ENCODE peak calls at places on chromosomes 7 and 10, in seven cellular contexts. Q, Z, C, O, D, N and I are unnamed samples.

GRCh38 chr10:109895095-109895818 is 28.1 kb downstream of the XPNPEP1 start:
- DNase-seq in Q (no peak), Z (no peak), C (no peak), O (no peak), D (no peak), N (no peak), I (no peak)

GRCh38 chr10:124448696-124449169 is 1.1 kb downstream of the NKX1-2 start:
- DNase-seq in Q (no peak), Z (no peak), C (peak; percentile 55), O (no peak), D (no peak), N (no peak), I (no peak)

GRCh38 chr10:25059990-25060389 is 43.6 kb downstream of the THNSL1 start:
- DNase-seq in Q (peak; percentile 63), Z (peak; percentile 96), C (no peak), O (peak; percentile 84), D (peak; percentile 87), N (no peak), I (no peak)

GRCh38 chr10:129568562-129569344 is 101.7 kb downstream of the MGMT start:
- DNase-seq in Q (no peak), Z (no peak), C (no peak), O (no peak), D (peak; percentile 38), N (no peak), I (peak; percentile 50)

GRCh38 chr7:97871659-97872024 is 566 bp downstream of the ASNS start:
- DNase-seq in Q (no peak), Z (peak; percentile 14), C (peak; percentile 44), O (no peak), D (no peak), N (no peak), I (peak; percentile 51)

GRCh38 chr7:36473454-36474282 is 84.0 kb downstream of the ANLN start:
- DNase-seq in Q (no peak), Z (peak; percentile 79), C (peak; percentile 79), O (peak; percentile 38), D (peak; percentile 44), N (no peak), I (peak; percentile 65)

GRCh38 chr7:151665363-151665762 is 145.7 kb upstream of the RHEB start:
- DNase-seq in Q (peak; percentile 69), Z (no peak), C (no peak), O (no peak), D (peak; percentile 50), N (no peak), I (no peak)

GRCh38 chr7:147913239-147913638 is 677.3 kb upstream of the C7orf33 start:
- DNase-seq in Q (no peak), Z (no peak), C (no peak), O (no peak), D (no peak), N (no peak), I (no peak)

GRCh38 chr10:46525177-46525823 is 31.2 kb downstream of the GPRIN2 start:
- DNase-seq in Q (peak; percentile 60), Z (peak; percentile 72), C (peak; percentile 5), O (peak; percentile 96), D (no peak), N (no peak), I (peak; percentile 44)

GRCh38 chr7:27064681-27065080 is 31.1 kb downstream of the HOXA1 start:
- DNase-seq in Q (no peak), Z (no peak), C (no peak), O (no peak), D (no peak), N (no peak), I (no peak)

GRCh38 chr10:43420369-43421200 is 11.6 kb upstream of the HNRNPF start:
- DNase-seq in Q (no peak), Z (peak; percentile 66), C (peak; percentile 65), O (peak; percentile 82), D (peak; percentile 94), N (peak; percentile 87), I (peak; percentile 90)

GRCh38 chr7:130970696-130971095 is 236.7 kb upstream of the KLF14 start:
- DNase-seq in Q (no peak), Z (no peak), C (no peak), O (no peak), D (no peak), N (no peak), I (peak; percentile 52)

GRCh38 chr7:131600578-131600977 is 44.1 kb upstream of the PODXL start:
- DNase-seq in Q (no peak), Z (no peak), C (no peak), O (peak; percentile 51), D (no peak), N (no peak), I (no peak)

GRCh38 chr7:111090834-111091233 is at the start of gene LRRN3:
- DNase-seq in Q (no peak), Z (no peak), C (no peak), O (no peak), D (peak; percentile 13), N (peak; percentile 50), I (peak; percentile 78)

GRCh38 chr7:55242613-55243012 is 122.5 kb upstream of the LANCL2 start:
- DNase-seq in Q (no peak), Z (peak; percentile 47), C (no peak), O (no peak), D (no peak), N (no peak), I (no peak)

GRCh38 chr7:27636326-27637006 is 26.2 kb downstream of the HIBADH start:
- DNase-seq in Q (peak; percentile 4), Z (no peak), C (no peak), O (no peak), D (peak; percentile 19), N (no peak), I (no peak)

GRCh38 chr10:22230331-22230833 is 12.6 kb upstream of the EBLN1 start:
- DNase-seq in Q (no peak), Z (peak; percentile 61), C (no peak), O (peak; percentile 73), D (peak; percentile 21), N (no peak), I (peak; percentile 62)

GRCh38 chr10:131708225-131708624 is 192.6 kb upstream of the PPP2R2D start:
- DNase-seq in Q (no peak), Z (no peak), C (no peak), O (no peak), D (no peak), N (no peak), I (no peak)

GRCh38 chr7:86848226-86848625 is 204.5 kb downstream of the GRM3 start:
- DNase-seq in Q (no peak), Z (no peak), C (no peak), O (no peak), D (peak; percentile 17), N (no peak), I (no peak)

DNA sequence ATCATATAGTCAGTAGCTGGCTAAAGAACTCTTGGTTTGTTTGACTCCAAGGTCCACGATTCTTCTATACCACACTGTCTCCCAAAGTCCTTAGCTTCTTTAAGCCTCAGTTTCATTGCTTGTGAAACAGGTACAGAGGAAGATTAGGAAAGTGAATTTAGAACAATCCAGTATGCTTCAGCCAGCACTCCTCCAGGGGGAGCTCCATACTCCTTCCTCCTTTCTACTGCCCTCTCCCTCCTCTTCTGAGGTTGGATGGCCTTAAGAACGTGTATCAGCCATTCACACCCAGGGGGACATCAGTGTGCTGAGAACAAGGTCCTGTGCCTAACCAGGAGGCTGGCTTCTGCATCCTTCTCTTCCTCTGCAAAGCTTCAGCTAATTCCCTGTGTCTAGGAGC is 54.8 kb upstream of the CALD1 start:
- DNase-seq in Q (no peak), Z (peak; percentile 70), C (peak; percentile 41), O (peak; percentile 55), D (no peak), N (no peak), I (peak; percentile 8)
- TF ChIP-seq CTCF in Q (peak; percentile 72), Z (peak; percentile 77), C (no peak), O (peak; percentile 59), D (peak; percentile 41), N (no peak), I (no peak)

GRCh38 chr10:101014230-101014884 is 14.7 kb downstream of the LZTS2 start:
- DNase-seq in Q (no peak), Z (peak; percentile 72), C (peak; percentile 91), O (peak; percentile 71), D (peak; percentile 83), N (peak; percentile 64), I (peak; percentile 88)

GRCh38 chr10:101013365-101013825 is 13.8 kb downstream of the LZTS2 start:
- DNase-seq in Q (no peak), Z (peak; percentile 67), C (no peak), O (no peak), D (no peak), N (no peak), I (no peak)

GRCh38 chr10:101010329-101010728 is 10.7 kb downstream of the LZTS2 start:
- DNase-seq in Q (no peak), Z (no peak), C (no peak), O (no peak), D (no peak), N (no peak), I (no peak)

GRCh38 chr10:101012525-101013364 is 13.1 kb downstream of the LZTS2 start:
- DNase-seq in Q (no peak), Z (peak; percentile 88), C (peak; percentile 84), O (peak; percentile 94), D (peak; percentile 92), N (peak; percentile 60), I (peak; percentile 92)

GRCh38 chr10:101011517-101012423 is 12.2 kb downstream of the LZTS2 start:
- DNase-seq in Q (no peak), Z (no peak), C (peak; percentile 49), O (peak; percentile 62), D (peak; percentile 57), N (no peak), I (no peak)
- TF ChIP-seq CTCF in Q (peak; percentile 43), Z (peak; percentile 34), C (peak; percentile 9), O (peak; percentile 27), D (peak; percentile 32), N (no peak), I (no peak)

GRCh38 chr10:12975266-12975665 is 26.2 kb downstream of the CCDC3 start:
- DNase-seq in Q (no peak), Z (peak; percentile 62), C (no peak), O (peak; percentile 32), D (peak; percentile 43), N (no peak), I (no peak)
- TF ChIP-seq CTCF in Q (no peak), Z (peak; percentile 61), C (no peak), O (peak; percentile 43), D (peak; percentile 37), N (no peak), I (no peak)

GRCh38 chr7:3194501-3195141 is 106.4 kb upstream of the SDK1 start:
- DNase-seq in Q (no peak), Z (peak; percentile 2), C (peak; percentile 67), O (peak; percentile 86), D (peak; percentile 64), N (no peak), I (no peak)
- TF ChIP-seq CTCF in Q (no peak), Z (no peak), C (no peak), O (no peak), D (no peak), N (no peak), I (no peak)